ENCODE peak calls at places on chromosomes 1 and 21, in seven cellular contexts. One of them, this sample, is unnamed.
A peak's percentile ranks its signal among the peaks of the same experiment; 100 is the strongest.

GRCh38 chr1:4108341-4108740 is 208.3 kb upstream of the C1orf174 start:
- DNase-seq in cardiac muscle cell: no peak
- DNase-seq in SK-N-SH: no peak
- DNase-seq in Peyer's patch: no peak
- DNase-seq in psoas muscle: peak; percentile 16
- DNase-seq in left ventricle myocardium inferior: no peak
- DNase-seq in pancreas: no peak
- DNase-seq in this sample: no peak

GRCh38 chr1:214506972-214507431 is 44.4 kb downstream of the PTPN14 start:
- DNase-seq in cardiac muscle cell: no peak
- DNase-seq in SK-N-SH: no peak
- DNase-seq in Peyer's patch: peak; percentile 52
- DNase-seq in psoas muscle: no peak
- DNase-seq in left ventricle myocardium inferior: no peak
- DNase-seq in pancreas: no peak
- DNase-seq in this sample: no peak

GRCh38 chr1:97348599-97349265 is 572.1 kb downstream of the DPYD start:
- DNase-seq in cardiac muscle cell: no peak
- DNase-seq in SK-N-SH: no peak
- DNase-seq in Peyer's patch: no peak
- DNase-seq in psoas muscle: no peak
- DNase-seq in left ventricle myocardium inferior: no peak
- DNase-seq in pancreas: no peak
- DNase-seq in this sample: no peak

GRCh38 chr21:45612096-45613019 is 31.2 kb upstream of the PCBP3 start:
- DNase-seq in cardiac muscle cell: no peak
- DNase-seq in SK-N-SH: no peak
- DNase-seq in Peyer's patch: peak; percentile 51
- DNase-seq in psoas muscle: no peak
- DNase-seq in left ventricle myocardium inferior: no peak
- DNase-seq in pancreas: no peak
- DNase-seq in this sample: peak; percentile 47

GRCh38 chr1:234545512-234546386 is 64.2 kb downstream of the IRF2BP2 start:
- DNase-seq in cardiac muscle cell: no peak
- DNase-seq in SK-N-SH: no peak
- DNase-seq in Peyer's patch: no peak
- DNase-seq in psoas muscle: no peak
- DNase-seq in left ventricle myocardium inferior: no peak
- DNase-seq in pancreas: no peak
- DNase-seq in this sample: no peak

GRCh38 chr1:42379794-42380616 is 587 bp upstream of the RIMKLA start:
- DNase-seq in cardiac muscle cell: peak; percentile 47
- DNase-seq in SK-N-SH: no peak
- DNase-seq in Peyer's patch: no peak
- DNase-seq in psoas muscle: no peak
- DNase-seq in left ventricle myocardium inferior: peak; percentile 22
- DNase-seq in pancreas: peak; percentile 77
- DNase-seq in this sample: no peak

GRCh38 chr21:20802631-20803260 is 195.5 kb upstream of the NCAM2 start:
- DNase-seq in cardiac muscle cell: no peak
- DNase-seq in SK-N-SH: no peak
- DNase-seq in Peyer's patch: no peak
- DNase-seq in psoas muscle: no peak
- DNase-seq in left ventricle myocardium inferior: no peak
- DNase-seq in pancreas: no peak
- DNase-seq in this sample: no peak

GRCh38 chr1:173255214-173255813 is 48.2 kb upstream of the TNFSF4 start:
- DNase-seq in cardiac muscle cell: peak; percentile 36
- DNase-seq in SK-N-SH: peak; percentile 41
- DNase-seq in Peyer's patch: no peak
- DNase-seq in psoas muscle: no peak
- DNase-seq in left ventricle myocardium inferior: no peak
- DNase-seq in pancreas: no peak
- DNase-seq in this sample: no peak

GRCh38 chr1:45304311-45305081 is 22.2 kb upstream of the HPDL start:
- DNase-seq in cardiac muscle cell: peak; percentile 28
- DNase-seq in SK-N-SH: peak; percentile 20
- DNase-seq in Peyer's patch: peak; percentile 61
- DNase-seq in psoas muscle: peak; percentile 87
- DNase-seq in left ventricle myocardium inferior: no peak
- DNase-seq in pancreas: peak; percentile 67
- DNase-seq in this sample: peak; percentile 59

GRCh38 chr21:31873275-31873695 is 465 bp downstream of the HUNK start:
- DNase-seq in cardiac muscle cell: peak; percentile 60
- DNase-seq in SK-N-SH: peak; percentile 88
- DNase-seq in Peyer's patch: peak; percentile 47
- DNase-seq in psoas muscle: no peak
- DNase-seq in left ventricle myocardium inferior: no peak
- DNase-seq in pancreas: peak; percentile 83
- DNase-seq in this sample: no peak

GRCh38 chr21:31873696-31874599 is 1.1 kb downstream of the HUNK start:
- DNase-seq in cardiac muscle cell: peak; percentile 74
- DNase-seq in SK-N-SH: peak; percentile 91
- DNase-seq in Peyer's patch: peak; percentile 73
- DNase-seq in psoas muscle: peak; percentile 72
- DNase-seq in left ventricle myocardium inferior: peak; percentile 33
- DNase-seq in pancreas: peak; percentile 90
- DNase-seq in this sample: no peak

GRCh38 chr21:31872452-31873274 is at the start of gene HUNK:
- DNase-seq in cardiac muscle cell: peak; percentile 77
- DNase-seq in SK-N-SH: peak; percentile 84
- DNase-seq in Peyer's patch: peak; percentile 54
- DNase-seq in psoas muscle: peak; percentile 58
- DNase-seq in left ventricle myocardium inferior: no peak
- DNase-seq in pancreas: peak; percentile 88
- DNase-seq in this sample: no peak

GRCh38 chr21:31872072-31872451 is 758 bp upstream of the HUNK start:
- DNase-seq in cardiac muscle cell: no peak
- DNase-seq in SK-N-SH: peak; percentile 26
- DNase-seq in Peyer's patch: no peak
- DNase-seq in psoas muscle: no peak
- DNase-seq in left ventricle myocardium inferior: no peak
- DNase-seq in pancreas: no peak
- DNase-seq in this sample: no peak

GRCh38 chr21:31870472-31870871 is 2.3 kb upstream of the HUNK start:
- DNase-seq in cardiac muscle cell: no peak
- DNase-seq in SK-N-SH: no peak
- DNase-seq in Peyer's patch: no peak
- DNase-seq in psoas muscle: no peak
- DNase-seq in left ventricle myocardium inferior: no peak
- DNase-seq in pancreas: no peak
- DNase-seq in this sample: no peak
- H3K4me1 ChIP-seq in cardiac muscle cell: no peaks in the 10 kb centered on the region
- H3K4me1 ChIP-seq in SK-N-SH: peaks cover 21% of the 10 kb centered on the region
- H3K4me1 ChIP-seq in Peyer's patch: peaks cover 22% of the 10 kb centered on the region
- H3K4me1 ChIP-seq in psoas muscle: peaks cover 4% of the 10 kb centered on the region
- H3K4me1 ChIP-seq in left ventricle myocardium inferior: peaks cover 33% of the 10 kb centered on the region
- H3K4me1 ChIP-seq in pancreas: no peaks in the 10 kb centered on the region
- H3K4me1 ChIP-seq in this sample: peaks cover 43% of the 10 kb centered on the region

GRCh38 chr1:118077331-118078055 is 107.5 kb downstream of the SPAG17 start:
- DNase-seq in cardiac muscle cell: peak; percentile 30
- DNase-seq in SK-N-SH: no peak
- DNase-seq in Peyer's patch: no peak
- DNase-seq in psoas muscle: no peak
- DNase-seq in left ventricle myocardium inferior: no peak
- DNase-seq in pancreas: no peak
- DNase-seq in this sample: no peak
- TF ChIP-seq CTCF in cardiac muscle cell: peak; percentile 55
- TF ChIP-seq CTCF in SK-N-SH: peak; percentile 65
- TF ChIP-seq CTCF in Peyer's patch: peak; percentile 34
- TF ChIP-seq CTCF in psoas muscle: peak; percentile 34
- TF ChIP-seq CTCF in left ventricle myocardium inferior: peak; percentile 41
- TF ChIP-seq CTCF in pancreas: peak; percentile 52
- TF ChIP-seq CTCF in this sample: peak; percentile 27

GRCh38 chr1:209364716-209365115 is 218.8 kb upstream of the CAMK1G start:
- DNase-seq in cardiac muscle cell: no peak
- DNase-seq in SK-N-SH: no peak
- DNase-seq in Peyer's patch: no peak
- DNase-seq in psoas muscle: no peak
- DNase-seq in left ventricle myocardium inferior: no peak
- DNase-seq in pancreas: no peak
- DNase-seq in this sample: no peak

GRCh38 chr1:209370616-209371015 is 212.9 kb upstream of the CAMK1G start:
- DNase-seq in cardiac muscle cell: no peak
- DNase-seq in SK-N-SH: no peak
- DNase-seq in Peyer's patch: no peak
- DNase-seq in psoas muscle: no peak
- DNase-seq in left ventricle myocardium inferior: no peak
- DNase-seq in pancreas: no peak
- DNase-seq in this sample: no peak

GRCh38 chr1:209368864-209369598 is 214.5 kb upstream of the CAMK1G start:
- DNase-seq in cardiac muscle cell: no peak
- DNase-seq in SK-N-SH: no peak
- DNase-seq in Peyer's patch: no peak
- DNase-seq in psoas muscle: no peak
- DNase-seq in left ventricle myocardium inferior: peak; percentile 29
- DNase-seq in pancreas: no peak
- DNase-seq in this sample: no peak

GRCh38 chr1:209363112-209363511 is 220.4 kb upstream of the CAMK1G start:
- DNase-seq in cardiac muscle cell: no peak
- DNase-seq in SK-N-SH: no peak
- DNase-seq in Peyer's patch: no peak
- DNase-seq in psoas muscle: no peak
- DNase-seq in left ventricle myocardium inferior: no peak
- DNase-seq in pancreas: no peak
- DNase-seq in this sample: no peak

DNA sequence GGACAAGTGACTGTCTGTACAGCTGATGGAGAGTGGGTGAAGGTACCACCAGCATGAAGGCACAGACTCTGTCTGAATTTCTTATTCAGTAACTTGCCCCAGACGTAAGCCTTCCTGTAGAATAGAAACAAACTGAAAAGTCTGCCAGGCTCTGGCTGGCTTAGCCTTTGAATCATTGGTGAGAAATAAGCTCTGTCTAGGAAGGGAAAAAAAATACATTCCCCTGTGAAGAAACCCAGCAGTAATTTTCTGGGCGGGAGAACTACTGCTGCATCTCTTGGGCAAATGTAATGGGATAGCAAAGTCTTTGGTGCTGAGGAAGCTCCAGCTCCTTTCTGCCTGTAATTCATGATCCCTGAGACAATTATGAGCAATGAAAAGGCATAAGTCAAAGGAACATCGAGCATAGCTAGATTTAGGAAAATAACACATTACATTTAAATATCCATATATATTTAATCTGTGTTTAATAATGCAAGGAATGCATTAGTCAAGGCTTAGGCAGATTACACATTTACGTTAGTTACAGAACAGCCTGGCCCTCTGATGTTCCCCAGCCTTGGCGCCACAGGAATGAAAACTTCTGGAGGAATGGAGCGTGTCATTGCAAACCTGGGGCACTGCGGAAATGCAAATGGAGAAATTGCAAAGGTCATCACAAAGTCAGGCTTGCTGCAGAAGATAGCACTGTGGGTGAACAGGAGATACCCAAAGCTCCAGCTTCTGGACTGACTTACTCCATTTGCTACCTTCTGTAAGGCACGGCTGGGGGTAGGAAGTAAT is 216.3 kb upstream of the CAMK1G start:
- DNase-seq in cardiac muscle cell: no peak
- DNase-seq in SK-N-SH: no peak
- DNase-seq in Peyer's patch: no peak
- DNase-seq in psoas muscle: no peak
- DNase-seq in left ventricle myocardium inferior: no peak
- DNase-seq in pancreas: no peak
- DNase-seq in this sample: no peak
- H3K27ac ChIP-seq in cardiac muscle cell: no peak overlapping the region
- H3K27ac ChIP-seq in SK-N-SH: peak overlapping the region; percentile 94
- H3K27ac ChIP-seq in Peyer's patch: no peak overlapping the region
- H3K27ac ChIP-seq in psoas muscle: no peak overlapping the region
- H3K27ac ChIP-seq in left ventricle myocardium inferior: no peak overlapping the region
- H3K27ac ChIP-seq in pancreas: no peak overlapping the region
- H3K27ac ChIP-seq in this sample: no peak overlapping the region

GRCh38 chr1:64913361-64914015 is 52.9 kb downstream of the JAK1 start:
- DNase-seq in cardiac muscle cell: no peak
- DNase-seq in SK-N-SH: no peak
- DNase-seq in Peyer's patch: no peak
- DNase-seq in psoas muscle: no peak
- DNase-seq in left ventricle myocardium inferior: no peak
- DNase-seq in pancreas: no peak
- DNase-seq in this sample: no peak

GRCh38 chr1:64917907-64918306 is 48.4 kb downstream of the JAK1 start:
- DNase-seq in cardiac muscle cell: no peak
- DNase-seq in SK-N-SH: no peak
- DNase-seq in Peyer's patch: no peak
- DNase-seq in psoas muscle: no peak
- DNase-seq in left ventricle myocardium inferior: no peak
- DNase-seq in pancreas: no peak
- DNase-seq in this sample: no peak

GRCh38 chr1:64917328-64917861 is 49.0 kb downstream of the JAK1 start:
- DNase-seq in cardiac muscle cell: no peak
- DNase-seq in SK-N-SH: no peak
- DNase-seq in Peyer's patch: peak; percentile 62
- DNase-seq in psoas muscle: peak; percentile 72
- DNase-seq in left ventricle myocardium inferior: peak; percentile 45
- DNase-seq in pancreas: no peak
- DNase-seq in this sample: peak; percentile 78

GRCh38 chr1:64912191-64912590 is 54.2 kb downstream of the JAK1 start:
- DNase-seq in cardiac muscle cell: no peak
- DNase-seq in SK-N-SH: no peak
- DNase-seq in Peyer's patch: no peak
- DNase-seq in psoas muscle: no peak
- DNase-seq in left ventricle myocardium inferior: no peak
- DNase-seq in pancreas: no peak
- DNase-seq in this sample: no peak

GRCh38 chr1:64915381-64916274 is 50.7 kb downstream of the JAK1 start:
- DNase-seq in cardiac muscle cell: no peak
- DNase-seq in SK-N-SH: peak; percentile 39
- DNase-seq in Peyer's patch: peak; percentile 79
- DNase-seq in psoas muscle: no peak
- DNase-seq in left ventricle myocardium inferior: no peak
- DNase-seq in pancreas: no peak
- DNase-seq in this sample: no peak
- H3K4me1 ChIP-seq in cardiac muscle cell: no peaks in the 10 kb centered on the region
- H3K4me1 ChIP-seq in SK-N-SH: peaks cover 25% of the 10 kb centered on the region
- H3K4me1 ChIP-seq in Peyer's patch: peaks cover 74% of the 10 kb centered on the region
- H3K4me1 ChIP-seq in psoas muscle: peaks cover 77% of the 10 kb centered on the region
- H3K4me1 ChIP-seq in left ventricle myocardium inferior: peaks cover 86% of the 10 kb centered on the region
- H3K4me1 ChIP-seq in pancreas: peaks cover 57% of the 10 kb centered on the region
- H3K4me1 ChIP-seq in this sample: peaks cover 33% of the 10 kb centered on the region

GRCh38 chr1:68111804-68112436 is 61.5 kb upstream of the DIRAS3 start:
- DNase-seq in cardiac muscle cell: peak; percentile 77
- DNase-seq in SK-N-SH: peak; percentile 44
- DNase-seq in Peyer's patch: peak; percentile 75
- DNase-seq in psoas muscle: peak; percentile 85
- DNase-seq in left ventricle myocardium inferior: peak; percentile 67
- DNase-seq in pancreas: peak; percentile 69
- DNase-seq in this sample: peak; percentile 79
- TF ChIP-seq CTCF in cardiac muscle cell: peak; percentile 78
- TF ChIP-seq CTCF in SK-N-SH: peak; percentile 77
- TF ChIP-seq CTCF in Peyer's patch: peak; percentile 90
- TF ChIP-seq CTCF in psoas muscle: peak; percentile 60
- TF ChIP-seq CTCF in left ventricle myocardium inferior: peak; percentile 64
- TF ChIP-seq CTCF in pancreas: peak; percentile 30
- TF ChIP-seq CTCF in this sample: peak; percentile 70

GRCh38 chr1:8427493-8427892 is 109.6 kb downstream of the SLC45A1 start:
- DNase-seq in cardiac muscle cell: no peak
- DNase-seq in SK-N-SH: no peak
- DNase-seq in Peyer's patch: no peak
- DNase-seq in psoas muscle: no peak
- DNase-seq in left ventricle myocardium inferior: no peak
- DNase-seq in pancreas: no peak
- DNase-seq in this sample: no peak
- H3K27ac ChIP-seq in cardiac muscle cell: peak overlapping the region; percentile 13
- H3K27ac ChIP-seq in SK-N-SH: no peak overlapping the region
- H3K27ac ChIP-seq in Peyer's patch: peak overlapping the region; percentile 70
- H3K27ac ChIP-seq in psoas muscle: peak overlapping the region; percentile 98
- H3K27ac ChIP-seq in left ventricle myocardium inferior: peak overlapping the region; percentile 98
- H3K27ac ChIP-seq in pancreas: no peak overlapping the region
- H3K27ac ChIP-seq in this sample: peak overlapping the region; percentile 42